ENCODE peak calls at places on chromosomes 2 and 18, in seven cellular contexts. Y is GM12892, Z is SK-N-SH, R is GM12891, S is HepG2, G is H1, M is GM12878. O is an unnamed sample.

GRCh38 chr18:67199993-67200617 is 316.4 kb downstream of the DSEL start:
- DNase-seq in Y (no peak), Z (peak), R (no peak), S (peak), G (no peak), M (peak), O (peak)

GRCh38 chr2:240437861-240438809 is 2.7 kb downstream of the GPC1 start:
- DNase-seq in Y (peak), Z (peak), R (peak), S (peak), G (peak), M (no peak), O (peak)

GRCh38 chr2:62118160-62118559 is 77.8 kb upstream of the B3GNT2 start:
- DNase-seq in Y (no peak), Z (no peak), R (no peak), S (no peak), G (no peak), M (no peak), O (no peak)

GRCh38 chr18:76420888-76421287 is 74.2 kb downstream of the ZNF516 start:
- DNase-seq in Y (no peak), Z (no peak), R (no peak), S (no peak), G (no peak), M (no peak), O (no peak)

GRCh38 chr2:51103205-51103604 is 71.3 kb upstream of the NRXN1 start:
- DNase-seq in Y (no peak), Z (peak), R (no peak), S (peak), G (peak), M (no peak), O (no peak)

GRCh38 chr2:156340377-156340776 is 7.9 kb upstream of the NR4A2 start:
- DNase-seq in Y (no peak), Z (no peak), R (no peak), S (no peak), G (no peak), M (no peak), O (no peak)

GRCh38 chr2:65315042-65315441 is 87.4 kb downstream of the ACTR2 start:
- DNase-seq in Y (no peak), Z (no peak), R (no peak), S (no peak), G (no peak), M (no peak), O (no peak)

GRCh38 chr2:204705243-204705971 is 160.1 kb downstream of the PARD3B start:
- DNase-seq in Y (no peak), Z (no peak), R (no peak), S (no peak), G (no peak), M (no peak), O (peak)

GRCh38 chr2:137420744-137421143 is 543.5 kb upstream of the HNMT start:
- DNase-seq in Y (no peak), Z (no peak), R (no peak), S (peak), G (no peak), M (no peak), O (no peak)

GRCh38 chr2:189302274-189302948 is 122.8 kb upstream of the COL5A2 start:
- DNase-seq in Y (no peak), Z (no peak), R (no peak), S (peak), G (no peak), M (no peak), O (no peak)

GRCh38 chr18:23998811-23999210 is 15.7 kb upstream of the TTC39C start:
- DNase-seq in Y (no peak), Z (no peak), R (no peak), S (peak), G (no peak), M (no peak), O (no peak)

GRCh38 chr18:32267463-32267862 is 77.6 kb downstream of the MEP1B start:
- DNase-seq in Y (no peak), Z (no peak), R (no peak), S (no peak), G (no peak), M (no peak), O (no peak)

GRCh38 chr2:215059724-215060123 is 78.7 kb downstream of the ABCA12 start:
- DNase-seq in Y (no peak), Z (peak), R (no peak), S (no peak), G (no peak), M (no peak), O (no peak)

GRCh38 chr2:127000937-127001336 is 102.2 kb downstream of the TEX51 start:
- DNase-seq in Y (no peak), Z (no peak), R (no peak), S (no peak), G (no peak), M (peak), O (no peak)

GRCh38 chr18:75253784-75254183 is 43.2 kb downstream of the TSHZ1 start:
- DNase-seq in Y (no peak), Z (peak), R (no peak), S (no peak), G (no peak), M (no peak), O (no peak)

GRCh38 chr2:29700560-29700959 is 220.8 kb downstream of the ALK start:
- DNase-seq in Y (no peak), Z (no peak), R (no peak), S (no peak), G (no peak), M (no peak), O (no peak)

GRCh38 chr2:80338794-80339193 is 34.2 kb upstream of the LRRTM1 start:
- DNase-seq in Y (no peak), Z (no peak), R (no peak), S (no peak), G (no peak), M (no peak), O (no peak)

GRCh38 chr2:175180701-175181103 is 808 bp downstream of the ATP5MC3 start:
- DNase-seq in Y (peak), Z (peak), R (peak), S (peak), G (no peak), M (no peak), O (no peak)

GRCh38 chr2:149597050-149598013 is 9.8 kb upstream of the MMADHC start:
- DNase-seq in Y (no peak), Z (peak), R (peak), S (peak), G (no peak), M (peak), O (peak)

GRCh38 chr2:152042636-152043615 is 55.9 kb downstream of the CACNB4 start:
- DNase-seq in Y (no peak), Z (no peak), R (no peak), S (no peak), G (no peak), M (no peak), O (no peak)

GRCh38 chr2:227460079-227460485 is 11.9 kb upstream of the AGFG1 start:
- DNase-seq in Y (no peak), Z (no peak), R (no peak), S (no peak), G (no peak), M (no peak), O (no peak)

GRCh38 chr18:47591429-47591828 is 339.0 kb downstream of the SMAD2 start:
- DNase-seq in Y (no peak), Z (no peak), R (no peak), S (no peak), G (no peak), M (no peak), O (no peak)

GRCh38 chr18:47595816-47596501 is 334.5 kb downstream of the SMAD2 start:
- DNase-seq in Y (peak), Z (no peak), R (peak), S (peak), G (peak), M (peak), O (peak)

GRCh38 chr18:47594621-47595086 is 335.8 kb downstream of the SMAD2 start:
- DNase-seq in Y (no peak), Z (peak), R (no peak), S (no peak), G (no peak), M (no peak), O (no peak)

DNA sequence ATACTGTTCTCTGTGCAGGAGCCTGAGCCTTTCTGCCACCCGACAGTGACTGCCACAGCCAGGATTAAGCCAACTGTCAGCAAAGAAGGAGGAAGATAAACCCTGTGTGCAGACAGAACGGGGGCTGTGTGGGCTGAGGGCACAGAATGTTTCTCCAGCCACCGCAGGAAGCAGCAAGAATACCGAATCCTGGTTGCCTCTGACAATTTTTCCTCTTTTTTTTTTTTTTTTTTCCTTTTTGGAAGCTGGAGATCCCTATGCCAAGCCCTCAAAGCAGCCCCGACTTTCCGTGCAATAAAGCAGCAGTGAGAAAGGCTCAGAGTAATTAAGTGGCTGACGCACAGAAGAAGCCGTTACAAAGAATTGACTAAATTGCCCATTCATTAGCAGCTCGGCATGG is 336.4 kb downstream of the SMAD2 start:
- DNase-seq in Y (no peak), Z (peak), R (no peak), S (no peak), G (no peak), M (no peak), O (no peak)
- TF ChIP-seq TAF1 in Y (no peak), Z (no peak), R (no peak), S (no peak), G (no peak), M (no peak), O (no peak)

GRCh38 chr2:778680-779350 is 101.6 kb upstream of the TMEM18 start:
- DNase-seq in Y (no peak), Z (no peak), R (no peak), S (no peak), G (no peak), M (no peak), O (no peak)

GRCh38 chr2:776038-776437 is 98.8 kb upstream of the TMEM18 start:
- DNase-seq in Y (no peak), Z (no peak), R (no peak), S (no peak), G (no peak), M (no peak), O (no peak)

GRCh38 chr2:777546-777945 is 100.3 kb upstream of the TMEM18 start:
- DNase-seq in Y (no peak), Z (no peak), R (no peak), S (no peak), G (no peak), M (no peak), O (no peak)

GRCh38 chr2:776517-776916 is 99.3 kb upstream of the TMEM18 start:
- DNase-seq in Y (no peak), Z (no peak), R (no peak), S (no peak), G (no peak), M (no peak), O (no peak)

GRCh38 chr2:777051-777450 is 99.8 kb upstream of the TMEM18 start:
- DNase-seq in Y (no peak), Z (no peak), R (no peak), S (no peak), G (no peak), M (no peak), O (no peak)
- TF ChIP-seq TAF1 in Y (no peak), Z (no peak), R (no peak), S (no peak), G (no peak), M (no peak), O (no peak)

DNA sequence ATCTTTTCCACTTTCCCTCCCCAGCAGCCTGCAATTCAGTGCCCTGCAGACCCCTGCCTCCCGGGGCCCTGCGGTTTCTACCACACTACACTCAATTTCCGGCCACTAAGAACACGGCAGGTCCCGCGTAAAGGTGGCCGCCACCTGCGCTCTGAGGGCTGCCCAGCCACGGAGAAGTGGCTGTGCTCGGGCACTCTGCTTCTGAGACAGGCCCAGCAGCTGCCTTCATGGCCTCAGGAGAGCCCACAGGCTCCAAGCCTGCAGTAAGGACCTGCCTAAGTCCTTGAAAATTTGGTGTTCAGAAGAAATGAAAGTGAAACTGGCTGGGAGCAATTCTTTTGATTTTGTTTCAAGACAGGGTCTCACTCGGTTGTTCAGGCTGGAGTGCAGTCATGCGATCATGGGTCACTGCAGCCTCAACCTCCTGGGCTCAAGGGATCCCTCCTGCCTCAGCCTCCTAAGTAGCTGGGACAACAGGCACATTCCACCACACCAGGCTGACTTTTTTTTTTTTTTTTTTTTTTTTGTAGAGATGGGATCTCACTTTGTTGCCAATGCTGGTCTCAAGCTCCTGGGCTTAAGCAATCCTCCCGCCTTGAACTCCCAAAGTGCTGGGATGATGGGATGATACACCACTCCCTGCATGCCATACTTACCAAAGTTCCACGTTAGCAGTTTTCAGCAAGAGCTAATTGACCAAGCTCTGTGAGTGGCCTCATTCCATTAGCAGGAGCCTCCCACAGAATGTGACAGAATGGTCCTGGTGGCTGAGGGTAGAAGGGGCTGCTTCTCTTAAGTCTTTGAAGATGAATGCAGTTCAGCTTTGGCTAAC is 14.6 kb upstream of the ALPP start:
- DNase-seq in Y (no peak), Z (no peak), R (no peak), S (no peak), G (peak), M (peak), O (no peak)
- TF ChIP-seq TAF1 in Y (no peak), Z (no peak), R (no peak), S (no peak), G (no peak), M (no peak), O (no peak)

GRCh38 chr18:35851286-35851967 is 121.1 kb upstream of the RMP24 start:
- DNase-seq in Y (no peak), Z (no peak), R (no peak), S (no peak), G (peak), M (no peak), O (no peak)
- TF ChIP-seq TAF1 in Y (no peak), Z (no peak), R (no peak), S (no peak), G (no peak), M (no peak), O (no peak)

GRCh38 chr2:237692601-237693079 is 65.3 kb downstream of the LRRFIP1 start:
- DNase-seq in Y (no peak), Z (peak), R (no peak), S (no peak), G (no peak), M (no peak), O (no peak)
- TF ChIP-seq TAF1 in Y (no peak), Z (no peak), R (no peak), S (peak), G (no peak), M (no peak), O (no peak)

GRCh38 chr2:108267117-108267516 is 21.6 kb upstream of the SULT1C2 start:
- DNase-seq in Y (no peak), Z (no peak), R (no peak), S (no peak), G (no peak), M (no peak), O (no peak)
- TF ChIP-seq TAF1 in Y (no peak), Z (no peak), R (no peak), S (no peak), G (no peak), M (no peak), O (no peak)